ENCODE peak calls at places on chromosomes 6 and 20, in five cellular contexts. B, R, K, G and V are unnamed samples.

GRCh38 chr6:159978291-159979135 is 9.6 kb downstream of the IGF2R start:
- DNase-seq in B (no peak), R (no peak), K (no peak), G (no peak), V (no peak)

GRCh38 chr6:107079429-107079828 is 35.9 kb downstream of the BEND3 start:
- DNase-seq in B (no peak), R (no peak), K (no peak), G (no peak), V (no peak)

GRCh38 chr6:36110863-36111262 is 19.4 kb upstream of the MAPK13 start:
- DNase-seq in B (no peak), R (no peak), K (no peak), G (no peak), V (no peak)

GRCh38 chr6:45436544-45437440 is 59.1 kb upstream of the SUPT3H start:
- DNase-seq in B (peak), R (no peak), K (no peak), G (no peak), V (no peak)

GRCh38 chr20:57714409-57715267 is 4.8 kb upstream of the PMEPA1 start:
- DNase-seq in B (peak), R (no peak), K (no peak), G (no peak), V (no peak)

GRCh38 chr20:35641743-35642142 is 23.0 kb downstream of the CPNE1 start:
- DNase-seq in B (no peak), R (no peak), K (no peak), G (no peak), V (no peak)

GRCh38 chr6:155273438-155273837 is 9.6 kb downstream of the CLDN20 start:
- DNase-seq in B (peak), R (no peak), K (no peak), G (peak), V (no peak)

GRCh38 chr6:148602136-148602535 is 144.7 kb upstream of the UST start:
- DNase-seq in B (no peak), R (no peak), K (no peak), G (no peak), V (no peak)

GRCh38 chr6:69867075-69867911 is 937 bp downstream of the COL19A1 start:
- DNase-seq in B (no peak), R (no peak), K (peak), G (peak), V (peak)

GRCh38 chr6:16362296-16362695 is 123.9 kb downstream of the GMPR start:
- DNase-seq in B (no peak), R (no peak), K (no peak), G (no peak), V (no peak)

GRCh38 chr20:25006431-25007167 is 14.0 kb upstream of the APMAP start:
- DNase-seq in B (no peak), R (no peak), K (no peak), G (no peak), V (no peak)

GRCh38 chr6:170294813-170295518 is 4.1 kb upstream of the DLL1 start:
- DNase-seq in B (no peak), R (no peak), K (no peak), G (no peak), V (no peak)

GRCh38 chr6:117545161-117545595 is 57.1 kb downstream of the GOPC start:
- DNase-seq in B (no peak), R (no peak), K (no peak), G (no peak), V (no peak)

GRCh38 chr6:161744211-161745067 is 470.6 kb upstream of the AGPAT4 start:
- DNase-seq in B (no peak), R (no peak), K (no peak), G (no peak), V (no peak)

GRCh38 chr6:15349379-15349778 is 103.5 kb downstream of the JARID2 start:
- DNase-seq in B (no peak), R (no peak), K (no peak), G (no peak), V (no peak)

GRCh38 chr6:149699150-149699549 is 18.8 kb downstream of the LATS1 start:
- DNase-seq in B (no peak), R (no peak), K (no peak), G (no peak), V (no peak)

GRCh38 chr6:147643341-147644200 is 135.1 kb downstream of the SAMD5 start:
- DNase-seq in B (no peak), R (no peak), K (no peak), G (no peak), V (no peak)

GRCh38 chr20:44465001-44465560 is 10.6 kb upstream of the TTPAL start:
- DNase-seq in B (no peak), R (no peak), K (no peak), G (no peak), V (no peak)

GRCh38 chr6:44086931-44087574 is 40.2 kb downstream of the MRPL14 start:
- DNase-seq in B (no peak), R (no peak), K (no peak), G (no peak), V (no peak)